ENCODE peak calls at places on chromosomes 6 and 20, in seven cellular contexts. N is activated naive CD4-positive, alpha-beta T cell treated with anti-CD3 and anti-CD28 coated beads, Interleukin-2, amount 50 U/mL, for 16 hours; Q is neuronal stem cell; A is small intestine; F is endothelial cell of umbilical vein; P is colonic mucosa; Y is GM04503. K is an unnamed sample.

GRCh38 chr6:14464049-14464448 is 346.5 kb downstream of the CD83 start:
- DNase-seq in N (no peak), Q (no peak), A (no peak), F (no peak), P (no peak), Y (no peak), K (no peak)

GRCh38 chr6:22886881-22887581 is 317.7 kb downstream of the HDGFL1 start:
- DNase-seq in N (no peak), Q (no peak), A (no peak), F (no peak), P (no peak), Y (peak; percentile 21), K (no peak)

GRCh38 chr20:39660965-39661364 is 698.8 kb downstream of the DHX35 start:
- DNase-seq in N (no peak), Q (no peak), A (peak; percentile 68), F (peak; percentile 44), P (no peak), Y (no peak), K (no peak)

GRCh38 chr20:46121531-46121930 is 3.4 kb downstream of the CD40 start:
- DNase-seq in N (no peak), Q (no peak), A (no peak), F (no peak), P (no peak), Y (no peak), K (no peak)

GRCh38 chr20:59988141-59988540 is 29.9 kb downstream of the CDH26 start:
- DNase-seq in N (no peak), Q (no peak), A (peak; percentile 27), F (no peak), P (no peak), Y (no peak), K (no peak)

GRCh38 chr20:47336013-47336754 is 20.3 kb downstream of the ZMYND8 start:
- DNase-seq in N (no peak), Q (no peak), A (no peak), F (no peak), P (no peak), Y (no peak), K (no peak)

GRCh38 chr6:169256061-169256460 is 2.4 kb upstream of the THBS2 start:
- DNase-seq in N (no peak), Q (no peak), A (no peak), F (no peak), P (no peak), Y (no peak), K (no peak)

GRCh38 chr6:145042559-145042958 is 692.8 kb downstream of the EPM2A start:
- DNase-seq in N (no peak), Q (no peak), A (no peak), F (no peak), P (no peak), Y (no peak), K (peak; percentile 2)

GRCh38 chr6:18022398-18023231 is 35.2 kb upstream of the KIF13A start:
- DNase-seq in N (no peak), Q (peak; percentile 88), A (no peak), F (peak; percentile 13), P (no peak), Y (peak; percentile 79), K (peak; percentile 80)

GRCh38 chr20:63732118-63733095 is 4.1 kb upstream of the LIME1 start:
- DNase-seq in N (no peak), Q (no peak), A (no peak), F (no peak), P (no peak), Y (no peak), K (no peak)

K was measured in NT2/D1.